ENCODE peak calls at places on chromosomes 12 and 14, in six cellular contexts. One of them, this sample, is unnamed.

GRCh38 chr12:75642226-75642625 is 130.8 kb upstream of the KRR1 start:
- DNase-seq in A549: no peak
- DNase-seq in astrocyte of the spinal cord: peak; percentile 36
- DNase-seq in GM23338: no peak
- DNase-seq in ovary: no peak
- DNase-seq in SK-N-SH: no peak
- DNase-seq in this sample: no peak

GRCh38 chr12:93315907-93316622 is 61.7 kb upstream of the NUDT4 start:
- DNase-seq in A549: no peak
- DNase-seq in astrocyte of the spinal cord: no peak
- DNase-seq in GM23338: no peak
- DNase-seq in ovary: no peak
- DNase-seq in SK-N-SH: no peak
- DNase-seq in this sample: no peak

GRCh38 chr12:6647083-6647604 is at the start of gene ACRBP:
- DNase-seq in A549: no peak
- DNase-seq in astrocyte of the spinal cord: peak; percentile 62
- DNase-seq in GM23338: peak; percentile 89
- DNase-seq in ovary: peak; percentile 78
- DNase-seq in SK-N-SH: no peak
- DNase-seq in this sample: peak; percentile 13

GRCh38 chr12:30026621-30027234 is 243.0 kb upstream of the TMTC1 start:
- DNase-seq in A549: no peak
- DNase-seq in astrocyte of the spinal cord: peak; percentile 83
- DNase-seq in GM23338: no peak
- DNase-seq in ovary: no peak
- DNase-seq in SK-N-SH: no peak
- DNase-seq in this sample: peak; percentile 62

GRCh38 chr12:107788281-107788680 is 13.8 kb downstream of the ASCL4 start:
- DNase-seq in A549: no peak
- DNase-seq in astrocyte of the spinal cord: no peak
- DNase-seq in GM23338: no peak
- DNase-seq in ovary: no peak
- DNase-seq in SK-N-SH: no peak
- DNase-seq in this sample: no peak

GRCh38 chr14:20986811-20987210 is 3.0 kb upstream of the METTL17 start:
- DNase-seq in A549: peak; percentile 83
- DNase-seq in astrocyte of the spinal cord: peak; percentile 94
- DNase-seq in GM23338: no peak
- DNase-seq in ovary: no peak
- DNase-seq in SK-N-SH: no peak
- DNase-seq in this sample: peak; percentile 94

GRCh38 chr12:6323340-6323994 is 13.0 kb downstream of the PLEKHG6 start:
- DNase-seq in A549: peak; percentile 88
- DNase-seq in astrocyte of the spinal cord: peak; percentile 95
- DNase-seq in GM23338: peak; percentile 92
- DNase-seq in ovary: no peak
- DNase-seq in SK-N-SH: peak; percentile 63
- DNase-seq in this sample: peak; percentile 86

GRCh38 chr14:105531088-105531957 is 4.9 kb downstream of the TMEM121 start:
- DNase-seq in A549: no peak
- DNase-seq in astrocyte of the spinal cord: no peak
- DNase-seq in GM23338: no peak
- DNase-seq in ovary: no peak
- DNase-seq in SK-N-SH: no peak
- DNase-seq in this sample: no peak

GRCh38 chr14:75301666-75302325 is 23.2 kb downstream of the FOS start:
- DNase-seq in A549: no peak
- DNase-seq in astrocyte of the spinal cord: no peak
- DNase-seq in GM23338: no peak
- DNase-seq in ovary: peak; percentile 12
- DNase-seq in SK-N-SH: no peak
- DNase-seq in this sample: no peak

GRCh38 chr12:19491863-19492262 is 52.6 kb downstream of the AEBP2 start:
- DNase-seq in A549: no peak
- DNase-seq in astrocyte of the spinal cord: no peak
- DNase-seq in GM23338: no peak
- DNase-seq in ovary: no peak
- DNase-seq in SK-N-SH: no peak
- DNase-seq in this sample: no peak

GRCh38 chr14:59629384-59630158 is 53.0 kb upstream of the CCDC175 start:
- DNase-seq in A549: no peak
- DNase-seq in astrocyte of the spinal cord: no peak
- DNase-seq in GM23338: peak; percentile 24
- DNase-seq in ovary: no peak
- DNase-seq in SK-N-SH: peak; percentile 45
- DNase-seq in this sample: no peak

GRCh38 chr12:69330475-69331473 is 17.4 kb upstream of the LYZ start:
- DNase-seq in A549: no peak
- DNase-seq in astrocyte of the spinal cord: peak; percentile 4
- DNase-seq in GM23338: peak; percentile 87
- DNase-seq in ovary: no peak
- DNase-seq in SK-N-SH: peak; percentile 26
- DNase-seq in this sample: no peak

GRCh38 chr12:18387706-18388105 is 126.4 kb downstream of the PIK3C2G start:
- DNase-seq in A549: no peak
- DNase-seq in astrocyte of the spinal cord: no peak
- DNase-seq in GM23338: no peak
- DNase-seq in ovary: no peak
- DNase-seq in SK-N-SH: no peak
- DNase-seq in this sample: no peak

GRCh38 chr14:32397871-32398640 is 69.0 kb downstream of the AKAP6 start:
- DNase-seq in A549: no peak
- DNase-seq in astrocyte of the spinal cord: peak; percentile 72
- DNase-seq in GM23338: no peak
- DNase-seq in ovary: no peak
- DNase-seq in SK-N-SH: no peak
- DNase-seq in this sample: peak; percentile 54

GRCh38 chr14:68293404-68293803 is 473.8 kb downstream of the RAD51B start:
- DNase-seq in A549: no peak
- DNase-seq in astrocyte of the spinal cord: no peak
- DNase-seq in GM23338: no peak
- DNase-seq in ovary: no peak
- DNase-seq in SK-N-SH: no peak
- DNase-seq in this sample: no peak

GRCh38 chr14:103512701-103513611 is 9.7 kb downstream of the CKB start:
- DNase-seq in A549: no peak
- DNase-seq in astrocyte of the spinal cord: peak; percentile 55
- DNase-seq in GM23338: peak; percentile 45
- DNase-seq in ovary: peak; percentile 64
- DNase-seq in SK-N-SH: no peak
- DNase-seq in this sample: peak; percentile 19

GRCh38 chr12:71452006-71452405 is 12.4 kb downstream of the LGR5 start:
- DNase-seq in A549: no peak
- DNase-seq in astrocyte of the spinal cord: no peak
- DNase-seq in GM23338: no peak
- DNase-seq in ovary: no peak
- DNase-seq in SK-N-SH: no peak
- DNase-seq in this sample: no peak

GRCh38 chr12:87405918-87406317 is 623.3 kb downstream of the C12orf50 start:
- DNase-seq in A549: no peak
- DNase-seq in astrocyte of the spinal cord: no peak
- DNase-seq in GM23338: no peak
- DNase-seq in ovary: no peak
- DNase-seq in SK-N-SH: no peak
- DNase-seq in this sample: no peak

GRCh38 chr12:25591132-25591531 is 38.0 kb upstream of the LMNTD1 start:
- DNase-seq in A549: no peak
- DNase-seq in astrocyte of the spinal cord: no peak
- DNase-seq in GM23338: peak; percentile 15
- DNase-seq in ovary: no peak
- DNase-seq in SK-N-SH: no peak
- DNase-seq in this sample: no peak

GRCh38 chr12:52552681-52553195 is at the start of gene KRT71:
- DNase-seq in A549: no peak
- DNase-seq in astrocyte of the spinal cord: no peak
- DNase-seq in GM23338: no peak
- DNase-seq in ovary: no peak
- DNase-seq in SK-N-SH: no peak
- DNase-seq in this sample: no peak

GRCh38 chr12:46342562-46343033 is 30.0 kb downstream of the SLC38A2 start:
- DNase-seq in A549: no peak
- DNase-seq in astrocyte of the spinal cord: peak; percentile 50
- DNase-seq in GM23338: peak; percentile 76
- DNase-seq in ovary: no peak
- DNase-seq in SK-N-SH: no peak
- DNase-seq in this sample: no peak

GRCh38 chr12:130118181-130118580 is 44.1 kb upstream of the FZD10 start:
- DNase-seq in A549: no peak
- DNase-seq in astrocyte of the spinal cord: no peak
- DNase-seq in GM23338: no peak
- DNase-seq in ovary: no peak
- DNase-seq in SK-N-SH: no peak
- DNase-seq in this sample: no peak

GRCh38 chr12:104182621-104183378 is 32.8 kb upstream of the TXNRD1 start:
- DNase-seq in A549: no peak
- DNase-seq in astrocyte of the spinal cord: no peak
- DNase-seq in GM23338: no peak
- DNase-seq in ovary: no peak
- DNase-seq in SK-N-SH: no peak
- DNase-seq in this sample: no peak

GRCh38 chr14:37246427-37246829 is 48.7 kb downstream of the MIPOL1 start:
- DNase-seq in A549: peak; percentile 25
- DNase-seq in astrocyte of the spinal cord: peak; percentile 60
- DNase-seq in GM23338: peak; percentile 74
- DNase-seq in ovary: no peak
- DNase-seq in SK-N-SH: peak; percentile 1
- DNase-seq in this sample: peak; percentile 53

GRCh38 chr14:76929927-76930326 is 98.6 kb downstream of the IRF2BPL start:
- DNase-seq in A549: no peak
- DNase-seq in astrocyte of the spinal cord: no peak
- DNase-seq in GM23338: peak; percentile 62
- DNase-seq in ovary: no peak
- DNase-seq in SK-N-SH: no peak
- DNase-seq in this sample: no peak

GRCh38 chr14:35786856-35787255 is 22.2 kb downstream of the RALGAPA1 start:
- DNase-seq in A549: no peak
- DNase-seq in astrocyte of the spinal cord: no peak
- DNase-seq in GM23338: no peak
- DNase-seq in ovary: no peak
- DNase-seq in SK-N-SH: no peak
- DNase-seq in this sample: no peak

GRCh38 chr14:79543966-79544365 is 667.3 kb downstream of the DIO2 start:
- DNase-seq in A549: peak; percentile 2
- DNase-seq in astrocyte of the spinal cord: peak; percentile 82
- DNase-seq in GM23338: peak; percentile 82
- DNase-seq in ovary: no peak
- DNase-seq in SK-N-SH: peak; percentile 1
- DNase-seq in this sample: peak; percentile 29

GRCh38 chr12:21542412-21542811 is 16.3 kb downstream of the SPX start:
- DNase-seq in A549: no peak
- DNase-seq in astrocyte of the spinal cord: no peak
- DNase-seq in GM23338: no peak
- DNase-seq in ovary: no peak
- DNase-seq in SK-N-SH: no peak
- DNase-seq in this sample: no peak

GRCh38 chr12:7929069-7929792 is 6.8 kb downstream of the SLC2A3 start:
- DNase-seq in A549: no peak
- DNase-seq in astrocyte of the spinal cord: no peak
- DNase-seq in GM23338: no peak
- DNase-seq in ovary: no peak
- DNase-seq in SK-N-SH: no peak
- DNase-seq in this sample: no peak

GRCh38 chr12:114245555-114245954 is 160.4 kb downstream of the TBX5 start:
- DNase-seq in A549: no peak
- DNase-seq in astrocyte of the spinal cord: no peak
- DNase-seq in GM23338: peak; percentile 84
- DNase-seq in ovary: no peak
- DNase-seq in SK-N-SH: no peak
- DNase-seq in this sample: no peak
- TF ChIP-seq CTCF in A549: no peak
- TF ChIP-seq CTCF in astrocyte of the spinal cord: no peak
- TF ChIP-seq CTCF in GM23338: peak; percentile 73
- TF ChIP-seq CTCF in ovary: no peak
- TF ChIP-seq CTCF in SK-N-SH: peak; percentile 28
- TF ChIP-seq CTCF in this sample: no peak

GRCh38 chr14:106662947-106663346 is 1136.6 kb downstream of the TMEM121 start:
- DNase-seq in A549: no peak
- DNase-seq in astrocyte of the spinal cord: no peak
- DNase-seq in GM23338: no peak
- DNase-seq in ovary: no peak
- DNase-seq in SK-N-SH: no peak
- DNase-seq in this sample: no peak

GRCh38 chr14:106652494-106652893 is 1126.1 kb downstream of the TMEM121 start:
- DNase-seq in A549: no peak
- DNase-seq in astrocyte of the spinal cord: no peak
- DNase-seq in GM23338: no peak
- DNase-seq in ovary: no peak
- DNase-seq in SK-N-SH: no peak
- DNase-seq in this sample: no peak

DNA sequence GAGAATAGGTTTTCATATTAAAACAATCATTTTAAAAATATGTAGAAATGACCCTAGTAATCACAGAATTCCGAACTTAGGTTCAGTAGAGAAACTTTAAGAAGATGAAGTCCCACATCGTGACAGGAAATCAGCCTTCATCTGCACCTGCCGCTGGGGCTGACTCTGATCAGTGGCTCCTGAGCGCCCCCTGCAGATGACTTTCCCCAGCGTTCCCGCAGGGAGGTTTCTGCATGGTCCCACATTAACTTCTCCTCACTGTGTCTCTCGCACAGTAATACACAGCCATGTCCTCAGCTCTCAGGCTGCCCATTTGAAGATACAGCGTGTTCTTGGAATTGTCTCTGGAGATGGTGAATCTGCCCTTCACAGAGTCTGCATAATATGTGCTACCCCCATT is 1131.1 kb downstream of the TMEM121 start:
- DNase-seq in A549: no peak
- DNase-seq in astrocyte of the spinal cord: no peak
- DNase-seq in GM23338: no peak
- DNase-seq in ovary: no peak
- DNase-seq in SK-N-SH: peak; percentile 17
- DNase-seq in this sample: no peak
- TF ChIP-seq CTCF in A549: no peak
- TF ChIP-seq CTCF in astrocyte of the spinal cord: no peak
- TF ChIP-seq CTCF in GM23338: no peak
- TF ChIP-seq CTCF in ovary: no peak
- TF ChIP-seq CTCF in SK-N-SH: peak; percentile 55
- TF ChIP-seq CTCF in this sample: no peak

GRCh38 chr14:65286443-65286842 is 126.1 kb upstream of the FUT8 start:
- DNase-seq in A549: peak; percentile 32
- DNase-seq in astrocyte of the spinal cord: no peak
- DNase-seq in GM23338: peak; percentile 38
- DNase-seq in ovary: no peak
- DNase-seq in SK-N-SH: peak; percentile 57
- DNase-seq in this sample: no peak
- TF ChIP-seq CTCF in A549: peak; percentile 19
- TF ChIP-seq CTCF in astrocyte of the spinal cord: peak; percentile 11
- TF ChIP-seq CTCF in GM23338: peak; percentile 44
- TF ChIP-seq CTCF in ovary: no peak
- TF ChIP-seq CTCF in SK-N-SH: peak; percentile 39
- TF ChIP-seq CTCF in this sample: peak; percentile 38

GRCh38 chr12:114674201-114675047 is 9.6 kb downstream of the TBX3 start:
- DNase-seq in A549: no peak
- DNase-seq in astrocyte of the spinal cord: peak; percentile 42
- DNase-seq in GM23338: peak; percentile 62
- DNase-seq in ovary: no peak
- DNase-seq in SK-N-SH: no peak
- DNase-seq in this sample: no peak
- TF ChIP-seq CTCF in A549: no peak
- TF ChIP-seq CTCF in astrocyte of the spinal cord: no peak
- TF ChIP-seq CTCF in GM23338: no peak
- TF ChIP-seq CTCF in ovary: no peak
- TF ChIP-seq CTCF in SK-N-SH: no peak
- TF ChIP-seq CTCF in this sample: no peak

This sample was measured in astrocyte of the cerebellum.